ENCODE peak calls at places on chromosomes 13 and 19, in seven cellular contexts. A, W, F, C, J, Y and B are unnamed samples.

GRCh38 chr13:98353750-98354149 is 176.7 kb upstream of the RNF113B start:
- DNase-seq in A (no peak), W (peak; percentile 25), F (no peak), C (no peak), J (no peak), Y (peak; percentile 85), B (no peak)

GRCh38 chr19:15468675-15469512 is 4.5 kb upstream of the RASAL3 start:
- DNase-seq in A (no peak), W (no peak), F (no peak), C (no peak), J (no peak), Y (no peak), B (no peak)

GRCh38 chr19:32351807-32352630 is 6.6 kb downstream of the ZNF507 start:
- DNase-seq in A (no peak), W (peak; percentile 52), F (no peak), C (no peak), J (no peak), Y (peak; percentile 31), B (no peak)

GRCh38 chr13:50127017-50127725 is 111.9 kb downstream of the KCNRG start:
- DNase-seq in A (peak; percentile 72), W (no peak), F (no peak), C (peak; percentile 18), J (peak; percentile 75), Y (no peak), B (peak; percentile 88)

GRCh38 chr13:81171065-81171647 is 830.2 kb upstream of the SPRY2 start:
- DNase-seq in A (peak; percentile 15), W (peak; percentile 3), F (no peak), C (no peak), J (peak; percentile 18), Y (peak; percentile 44), B (peak; percentile 18)

GRCh38 chr13:113929628-113930615 is 44.0 kb downstream of the C13orf46 start:
- DNase-seq in A (no peak), W (no peak), F (no peak), C (no peak), J (no peak), Y (no peak), B (no peak)

GRCh38 chr13:97257800-97258799 is 36.0 kb downstream of the MBNL2 start:
- DNase-seq in A (peak; percentile 41), W (peak; percentile 75), F (no peak), C (no peak), J (peak; percentile 50), Y (peak; percentile 95), B (no peak)

GRCh38 chr13:108215428-108215827 is at the start of gene LIG4:
- DNase-seq in A (peak; percentile 94), W (peak; percentile 81), F (peak; percentile 94), C (peak; percentile 89), J (peak; percentile 98), Y (peak; percentile 87), B (peak; percentile 92)

GRCh38 chr13:33711441-33711840 is 106.5 kb upstream of the RFC3 start:
- DNase-seq in A (no peak), W (no peak), F (no peak), C (no peak), J (no peak), Y (no peak), B (peak; percentile 26)

GRCh38 chr13:79775830-79776229 is 294.9 kb downstream of the NDFIP2 start:
- DNase-seq in A (peak; percentile 61), W (peak; percentile 72), F (no peak), C (peak; percentile 35), J (peak; percentile 61), Y (peak; percentile 82), B (peak; percentile 44)

GRCh38 chr13:101325423-101325822 is 90.9 kb downstream of the NALCN start:
- DNase-seq in A (no peak), W (no peak), F (no peak), C (no peak), J (peak; percentile 87), Y (no peak), B (peak; percentile 25)

GRCh38 chr19:17052439-17052838 is 22.8 kb downstream of the HAUS8 start:
- DNase-seq in A (peak; percentile 43), W (no peak), F (no peak), C (peak; percentile 29), J (peak; percentile 76), Y (peak; percentile 23), B (peak; percentile 69)

GRCh38 chr19:317710-318508 is 26.7 kb downstream of the MIER2 start:
- DNase-seq in A (no peak), W (no peak), F (no peak), C (no peak), J (no peak), Y (no peak), B (no peak)